ENCODE peak calls at places on chromosomes 4 and X, in nine cellular contexts. One of them, this sample, is unnamed.
A peak's percentile ranks its signal among the peaks of the same experiment; 100 is the strongest.

GRCh38 chr4:169030575-169030982 is 20.5 kb upstream of the CBR4 start:
- DNase-seq in cardiac fibroblast: no peak
- DNase-seq in DND-41: no peak
- DNase-seq in MM.1S: no peak
- DNase-seq in astrocyte of the spinal cord: peak; percentile 44
- DNase-seq in endothelial cell of umbilical vein: peak; percentile 57
- DNase-seq in foreskin fibroblast: peak; percentile 52
- DNase-seq in cardiac muscle cell: peak; percentile 14
- DNase-seq in uterus: no peak
- DNase-seq in this sample: no peak

GRCh38 chrX:134364711-134365110 is 95.3 kb upstream of the HPRT1 start:
- DNase-seq in DND-41: no peak
- DNase-seq in uterus: no peak
- DNase-seq in astrocyte of the spinal cord: no peak
- DNase-seq in cardiac fibroblast: no peak
- DNase-seq in cardiac muscle cell: no peak
- DNase-seq in MM.1S: no peak
- DNase-seq in endothelial cell of umbilical vein: no peak
- DNase-seq in foreskin fibroblast: peak; percentile 15
- DNase-seq in this sample: no peak

GRCh38 chr4:172826346-172826745 is 342.3 kb upstream of the GALNT7 start:
- DNase-seq in endothelial cell of umbilical vein: no peak
- DNase-seq in cardiac fibroblast: no peak
- DNase-seq in astrocyte of the spinal cord: peak; percentile 13
- DNase-seq in DND-41: no peak
- DNase-seq in foreskin fibroblast: peak; percentile 31
- DNase-seq in uterus: no peak
- DNase-seq in MM.1S: no peak
- DNase-seq in cardiac muscle cell: no peak
- DNase-seq in this sample: no peak

GRCh38 chr4:184473515-184474260 is 662 bp downstream of the IRF2 start:
- DNase-seq in endothelial cell of umbilical vein: no peak
- DNase-seq in astrocyte of the spinal cord: no peak
- DNase-seq in foreskin fibroblast: peak; percentile 61
- DNase-seq in MM.1S: peak; percentile 75
- DNase-seq in cardiac muscle cell: peak; percentile 47
- DNase-seq in DND-41: peak; percentile 74
- DNase-seq in cardiac fibroblast: peak; percentile 45
- DNase-seq in uterus: peak; percentile 33
- DNase-seq in this sample: no peak

GRCh38 chr4:26252349-26252748 is 68.5 kb upstream of the RBPJ start:
- DNase-seq in foreskin fibroblast: no peak
- DNase-seq in MM.1S: no peak
- DNase-seq in astrocyte of the spinal cord: no peak
- DNase-seq in cardiac fibroblast: no peak
- DNase-seq in DND-41: no peak
- DNase-seq in endothelial cell of umbilical vein: no peak
- DNase-seq in uterus: no peak
- DNase-seq in cardiac muscle cell: no peak
- DNase-seq in this sample: no peak

GRCh38 chr4:75673959-75674328 is 733 bp upstream of the G3BP2 start:
- DNase-seq in cardiac muscle cell: peak; percentile 73
- DNase-seq in foreskin fibroblast: peak; percentile 19
- DNase-seq in cardiac fibroblast: peak; percentile 79
- DNase-seq in DND-41: no peak
- DNase-seq in endothelial cell of umbilical vein: no peak
- DNase-seq in astrocyte of the spinal cord: no peak
- DNase-seq in uterus: no peak
- DNase-seq in MM.1S: no peak
- DNase-seq in this sample: no peak

GRCh38 chrX:13119386-13119785 is 75.0 kb upstream of the FAM9C start:
- DNase-seq in foreskin fibroblast: peak; percentile 44
- DNase-seq in uterus: no peak
- DNase-seq in cardiac muscle cell: peak; percentile 44
- DNase-seq in DND-41: no peak
- DNase-seq in cardiac fibroblast: peak; percentile 46
- DNase-seq in astrocyte of the spinal cord: no peak
- DNase-seq in endothelial cell of umbilical vein: peak; percentile 30
- DNase-seq in MM.1S: no peak
- DNase-seq in this sample: no peak

GRCh38 chr4:109211671-109212070 is 90.8 kb downstream of the COL25A1 start:
- DNase-seq in uterus: no peak
- DNase-seq in astrocyte of the spinal cord: peak; percentile 32
- DNase-seq in DND-41: no peak
- DNase-seq in MM.1S: no peak
- DNase-seq in cardiac muscle cell: peak; percentile 18
- DNase-seq in endothelial cell of umbilical vein: peak; percentile 41
- DNase-seq in cardiac fibroblast: peak; percentile 6
- DNase-seq in foreskin fibroblast: peak; percentile 21
- DNase-seq in this sample: no peak

GRCh38 chr4:87557348-87557747 is 28.2 kb upstream of the SPARCL1 start:
- DNase-seq in astrocyte of the spinal cord: no peak
- DNase-seq in cardiac muscle cell: no peak
- DNase-seq in cardiac fibroblast: no peak
- DNase-seq in endothelial cell of umbilical vein: no peak
- DNase-seq in MM.1S: no peak
- DNase-seq in uterus: no peak
- DNase-seq in DND-41: no peak
- DNase-seq in foreskin fibroblast: no peak
- DNase-seq in this sample: no peak

GRCh38 chrX:68935362-68935761 is 106.5 kb downstream of the EFNB1 start:
- DNase-seq in MM.1S: no peak
- DNase-seq in cardiac muscle cell: no peak
- DNase-seq in DND-41: no peak
- DNase-seq in uterus: no peak
- DNase-seq in foreskin fibroblast: no peak
- DNase-seq in cardiac fibroblast: no peak
- DNase-seq in endothelial cell of umbilical vein: no peak
- DNase-seq in astrocyte of the spinal cord: no peak
- DNase-seq in this sample: no peak

GRCh38 chr4:176187610-176188009 is 7.8 kb downstream of the SPATA4 start:
- DNase-seq in cardiac fibroblast: no peak
- DNase-seq in endothelial cell of umbilical vein: no peak
- DNase-seq in uterus: no peak
- DNase-seq in MM.1S: no peak
- DNase-seq in astrocyte of the spinal cord: peak; percentile 20
- DNase-seq in DND-41: no peak
- DNase-seq in cardiac muscle cell: no peak
- DNase-seq in foreskin fibroblast: peak; percentile 58
- DNase-seq in this sample: no peak

GRCh38 chrX:68571292-68572256 is 72.7 kb downstream of the YIPF6 start:
- DNase-seq in uterus: no peak
- DNase-seq in cardiac muscle cell: peak; percentile 84
- DNase-seq in DND-41: no peak
- DNase-seq in cardiac fibroblast: peak; percentile 82
- DNase-seq in endothelial cell of umbilical vein: no peak
- DNase-seq in MM.1S: no peak
- DNase-seq in astrocyte of the spinal cord: peak; percentile 69
- DNase-seq in foreskin fibroblast: peak; percentile 62
- DNase-seq in this sample: no peak

GRCh38 chr4:650951-651883 is 22.9 kb downstream of the ATP5ME start:
- DNase-seq in MM.1S: no peak
- DNase-seq in DND-41: no peak
- DNase-seq in cardiac fibroblast: no peak
- DNase-seq in foreskin fibroblast: no peak
- DNase-seq in endothelial cell of umbilical vein: no peak
- DNase-seq in uterus: no peak
- DNase-seq in cardiac muscle cell: no peak
- DNase-seq in astrocyte of the spinal cord: no peak
- DNase-seq in this sample: no peak

GRCh38 chrX:9646471-9647038 is 119.1 kb downstream of the GPR143 start:
- DNase-seq in MM.1S: no peak
- DNase-seq in cardiac muscle cell: peak; percentile 41
- DNase-seq in uterus: no peak
- DNase-seq in endothelial cell of umbilical vein: peak; percentile 10
- DNase-seq in astrocyte of the spinal cord: no peak
- DNase-seq in cardiac fibroblast: peak; percentile 49
- DNase-seq in foreskin fibroblast: peak; percentile 59
- DNase-seq in DND-41: no peak
- DNase-seq in this sample: no peak

GRCh38 chr4:77044458-77045124 is 31.2 kb downstream of the CCNI start:
- DNase-seq in MM.1S: peak; percentile 61
- DNase-seq in cardiac fibroblast: peak; percentile 72
- DNase-seq in endothelial cell of umbilical vein: peak; percentile 67
- DNase-seq in DND-41: no peak
- DNase-seq in foreskin fibroblast: peak; percentile 85
- DNase-seq in astrocyte of the spinal cord: peak; percentile 83
- DNase-seq in cardiac muscle cell: peak; percentile 74
- DNase-seq in uterus: no peak
- DNase-seq in this sample: no peak

GRCh38 chrX:17547658-17548057 is 172.7 kb downstream of the NHS start:
- DNase-seq in endothelial cell of umbilical vein: peak; percentile 90
- DNase-seq in astrocyte of the spinal cord: peak; percentile 91
- DNase-seq in cardiac fibroblast: peak; percentile 73
- DNase-seq in uterus: peak; percentile 63
- DNase-seq in cardiac muscle cell: peak; percentile 76
- DNase-seq in MM.1S: peak; percentile 55
- DNase-seq in foreskin fibroblast: peak; percentile 91
- DNase-seq in DND-41: no peak
- DNase-seq in this sample: no peak

DNA sequence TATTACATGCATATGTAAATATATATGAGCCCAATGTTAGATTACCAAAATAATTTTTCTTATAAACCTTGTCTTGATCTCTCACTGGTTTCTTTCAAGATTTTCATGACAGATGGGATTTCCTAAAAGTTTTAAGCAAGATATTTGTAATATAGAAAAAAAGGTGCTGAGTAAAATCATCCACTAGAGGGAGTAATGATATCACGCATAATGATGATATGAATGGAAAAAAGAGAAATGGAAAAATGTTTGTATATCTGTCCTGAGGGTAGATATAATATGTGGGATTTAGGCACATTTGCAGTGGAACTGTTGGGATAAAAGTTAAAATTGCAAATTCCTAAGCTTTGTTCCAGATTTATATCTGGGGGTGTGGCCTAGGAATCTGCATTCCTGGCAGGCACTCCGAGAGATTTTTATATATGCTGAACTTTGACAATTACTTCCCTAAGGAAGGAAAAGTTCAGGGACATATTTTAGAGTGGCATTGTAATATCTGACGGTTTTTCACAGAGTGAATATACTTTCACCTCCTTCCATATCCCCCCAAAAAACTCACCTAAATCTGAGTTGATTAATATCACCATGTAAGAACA is 60.5 kb downstream of the TMA16 start:
- DNase-seq in foreskin fibroblast: peak; percentile 43
- DNase-seq in uterus: no peak
- DNase-seq in cardiac muscle cell: peak; percentile 43
- DNase-seq in cardiac fibroblast: peak; percentile 39
- DNase-seq in endothelial cell of umbilical vein: peak; percentile 28
- DNase-seq in astrocyte of the spinal cord: peak; percentile 43
- DNase-seq in DND-41: no peak
- DNase-seq in MM.1S: peak; percentile 23
- DNase-seq in this sample: no peak
- TF ChIP-seq CTCF in foreskin fibroblast: peak; percentile 57
- TF ChIP-seq CTCF in uterus: peak; percentile 19
- TF ChIP-seq CTCF in cardiac muscle cell: peak; percentile 76
- TF ChIP-seq CTCF in cardiac fibroblast: peak; percentile 52
- TF ChIP-seq CTCF in endothelial cell of umbilical vein: peak; percentile 39
- TF ChIP-seq CTCF in astrocyte of the spinal cord: peak; percentile 63
- TF ChIP-seq CTCF in DND-41: peak; percentile 73
- TF ChIP-seq CTCF in MM.1S: peak; percentile 77
- TF ChIP-seq CTCF in this sample: no peak

GRCh38 chrX:114580336-114580735 is 3.5 kb upstream of the HTR2C start:
- DNase-seq in endothelial cell of umbilical vein: no peak
- DNase-seq in foreskin fibroblast: no peak
- DNase-seq in cardiac fibroblast: no peak
- DNase-seq in astrocyte of the spinal cord: no peak
- DNase-seq in MM.1S: no peak
- DNase-seq in DND-41: no peak
- DNase-seq in cardiac muscle cell: peak; percentile 6
- DNase-seq in uterus: no peak
- DNase-seq in this sample: no peak
- TF ChIP-seq CTCF in endothelial cell of umbilical vein: no peak
- TF ChIP-seq CTCF in foreskin fibroblast: no peak
- TF ChIP-seq CTCF in cardiac fibroblast: no peak
- TF ChIP-seq CTCF in astrocyte of the spinal cord: peak; percentile 26
- TF ChIP-seq CTCF in MM.1S: no peak
- TF ChIP-seq CTCF in DND-41: no peak
- TF ChIP-seq CTCF in cardiac muscle cell: no peak
- TF ChIP-seq CTCF in uterus: no peak
- TF ChIP-seq CTCF in this sample: no peak

DNA sequence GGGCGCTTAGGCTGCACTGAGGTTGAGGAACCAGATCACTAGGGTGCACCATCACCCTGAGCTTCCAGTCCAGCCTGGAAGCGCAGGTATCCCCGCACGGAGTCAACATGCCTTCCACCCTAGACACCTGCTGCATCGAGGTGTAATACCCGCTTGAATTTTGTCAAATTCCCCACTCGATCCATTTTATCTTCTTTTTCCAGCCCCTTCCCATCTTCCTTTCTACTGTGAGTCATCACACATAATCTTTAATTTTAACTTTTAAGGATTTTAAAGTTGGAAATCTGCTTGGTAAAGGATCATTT is 824 bp downstream of the PLK4 start:
- DNase-seq in astrocyte of the spinal cord: no peak
- DNase-seq in endothelial cell of umbilical vein: no peak
- DNase-seq in cardiac fibroblast: no peak
- DNase-seq in cardiac muscle cell: no peak
- DNase-seq in uterus: no peak
- DNase-seq in MM.1S: no peak
- DNase-seq in foreskin fibroblast: no peak
- DNase-seq in DND-41: no peak
- DNase-seq in this sample: no peak
- TF ChIP-seq CTCF in astrocyte of the spinal cord: no peak
- TF ChIP-seq CTCF in endothelial cell of umbilical vein: no peak
- TF ChIP-seq CTCF in cardiac fibroblast: no peak
- TF ChIP-seq CTCF in cardiac muscle cell: no peak
- TF ChIP-seq CTCF in uterus: no peak
- TF ChIP-seq CTCF in MM.1S: no peak
- TF ChIP-seq CTCF in foreskin fibroblast: no peak
- TF ChIP-seq CTCF in DND-41: peak; percentile 37
- TF ChIP-seq CTCF in this sample: no peak

GRCh38 chr4:40720351-40720750 is 29.4 kb upstream of the NSUN7 start:
- DNase-seq in DND-41: no peak
- DNase-seq in MM.1S: no peak
- DNase-seq in uterus: no peak
- DNase-seq in cardiac muscle cell: no peak
- DNase-seq in foreskin fibroblast: no peak
- DNase-seq in astrocyte of the spinal cord: no peak
- DNase-seq in endothelial cell of umbilical vein: no peak
- DNase-seq in cardiac fibroblast: no peak
- DNase-seq in this sample: no peak

GRCh38 chr4:40718571-40718970 is 31.2 kb upstream of the NSUN7 start:
- DNase-seq in astrocyte of the spinal cord: no peak
- DNase-seq in cardiac fibroblast: no peak
- DNase-seq in endothelial cell of umbilical vein: no peak
- DNase-seq in foreskin fibroblast: no peak
- DNase-seq in DND-41: no peak
- DNase-seq in MM.1S: peak; percentile 32
- DNase-seq in cardiac muscle cell: no peak
- DNase-seq in uterus: no peak
- DNase-seq in this sample: no peak

GRCh38 chr4:40721730-40722171 is 28.0 kb upstream of the NSUN7 start:
- DNase-seq in DND-41: no peak
- DNase-seq in MM.1S: no peak
- DNase-seq in astrocyte of the spinal cord: peak; percentile 69
- DNase-seq in cardiac muscle cell: no peak
- DNase-seq in uterus: no peak
- DNase-seq in foreskin fibroblast: no peak
- DNase-seq in cardiac fibroblast: no peak
- DNase-seq in endothelial cell of umbilical vein: no peak
- DNase-seq in this sample: no peak

GRCh38 chr4:40720931-40721330 is 28.8 kb upstream of the NSUN7 start:
- DNase-seq in cardiac muscle cell: no peak
- DNase-seq in astrocyte of the spinal cord: no peak
- DNase-seq in endothelial cell of umbilical vein: no peak
- DNase-seq in DND-41: no peak
- DNase-seq in MM.1S: no peak
- DNase-seq in foreskin fibroblast: no peak
- DNase-seq in cardiac fibroblast: no peak
- DNase-seq in uterus: no peak
- DNase-seq in this sample: no peak

GRCh38 chr4:40719008-40719623 is 30.6 kb upstream of the NSUN7 start:
- DNase-seq in endothelial cell of umbilical vein: peak; percentile 26
- DNase-seq in MM.1S: peak; percentile 86
- DNase-seq in foreskin fibroblast: peak; percentile 23
- DNase-seq in uterus: no peak
- DNase-seq in cardiac muscle cell: peak; percentile 79
- DNase-seq in cardiac fibroblast: peak; percentile 76
- DNase-seq in astrocyte of the spinal cord: peak; percentile 56
- DNase-seq in DND-41: no peak
- DNase-seq in this sample: no peak
- TF ChIP-seq CTCF in endothelial cell of umbilical vein: peak; percentile 11
- TF ChIP-seq CTCF in MM.1S: peak; percentile 78
- TF ChIP-seq CTCF in foreskin fibroblast: peak; percentile 57
- TF ChIP-seq CTCF in uterus: no peak
- TF ChIP-seq CTCF in cardiac muscle cell: peak; percentile 75
- TF ChIP-seq CTCF in cardiac fibroblast: peak; percentile 54
- TF ChIP-seq CTCF in astrocyte of the spinal cord: peak; percentile 67
- TF ChIP-seq CTCF in DND-41: peak; percentile 34
- TF ChIP-seq CTCF in this sample: no peak

This sample was measured in omental fat pad.